ENCODE peak calls at places on chromosomes 2 and 18, in nine cellular contexts. One of them, this sample, is unnamed.

GRCh38 chr2:3492951-3493609 is 26.3 kb downstream of the ADI1 start:
- DNase-seq in ELR: peak
- DNase-seq in ACHN: peak
- DNase-seq in stimulated activated naive B cell treated with anti-CD40 and anti-IgM and Interleukin-4, amounts not matched to agents 10 μg/mL and 1 μg/mL and 100 μg/mL, for 72 hours: no peak
- DNase-seq in NCI-H524 treated with DMSO at 0.1 percent for 48 hours: no peak
- DNase-seq in fibroblast of the conjunctiva: peak
- DNase-seq in AG04450: peak
- DNase-seq in H7: peak
- DNase-seq in spleen: no peak
- DNase-seq in this sample: peak

GRCh38 chr2:105739408-105739807 is 5.3 kb upstream of the NCK2 start:
- DNase-seq in ELR: peak
- DNase-seq in ACHN: no peak
- DNase-seq in stimulated activated naive B cell treated with anti-CD40 and anti-IgM and Interleukin-4, amounts not matched to agents 10 μg/mL and 1 μg/mL and 100 μg/mL, for 72 hours: no peak
- DNase-seq in NCI-H524 treated with DMSO at 0.1 percent for 48 hours: no peak
- DNase-seq in fibroblast of the conjunctiva: no peak
- DNase-seq in AG04450: no peak
- DNase-seq in H7: no peak
- DNase-seq in spleen: no peak
- DNase-seq in this sample: no peak

GRCh38 chr2:33022989-33023731 is 76.4 kb downstream of the LTBP1 start:
- DNase-seq in ELR: peak
- DNase-seq in ACHN: peak
- DNase-seq in stimulated activated naive B cell treated with anti-CD40 and anti-IgM and Interleukin-4, amounts not matched to agents 10 μg/mL and 1 μg/mL and 100 μg/mL, for 72 hours: no peak
- DNase-seq in NCI-H524 treated with DMSO at 0.1 percent for 48 hours: no peak
- DNase-seq in fibroblast of the conjunctiva: peak
- DNase-seq in AG04450: peak
- DNase-seq in H7: no peak
- DNase-seq in spleen: no peak
- DNase-seq in this sample: peak

GRCh38 chr2:84450288-84451227 is 8.5 kb downstream of the SUCLG1 start:
- DNase-seq in ELR: no peak
- DNase-seq in ACHN: no peak
- DNase-seq in stimulated activated naive B cell treated with anti-CD40 and anti-IgM and Interleukin-4, amounts not matched to agents 10 μg/mL and 1 μg/mL and 100 μg/mL, for 72 hours: no peak
- DNase-seq in NCI-H524 treated with DMSO at 0.1 percent for 48 hours: peak
- DNase-seq in fibroblast of the conjunctiva: no peak
- DNase-seq in AG04450: no peak
- DNase-seq in H7: no peak
- DNase-seq in spleen: no peak
- DNase-seq in this sample: no peak

GRCh38 chr2:60316381-60317028 is 236.9 kb downstream of the BCL11A start:
- DNase-seq in ELR: no peak
- DNase-seq in ACHN: no peak
- DNase-seq in stimulated activated naive B cell treated with anti-CD40 and anti-IgM and Interleukin-4, amounts not matched to agents 10 μg/mL and 1 μg/mL and 100 μg/mL, for 72 hours: no peak
- DNase-seq in NCI-H524 treated with DMSO at 0.1 percent for 48 hours: no peak
- DNase-seq in fibroblast of the conjunctiva: no peak
- DNase-seq in AG04450: no peak
- DNase-seq in H7: no peak
- DNase-seq in spleen: no peak
- DNase-seq in this sample: no peak

GRCh38 chr2:85852979-85853498 is 35.8 kb downstream of the ST3GAL5 start:
- DNase-seq in ELR: no peak
- DNase-seq in ACHN: no peak
- DNase-seq in stimulated activated naive B cell treated with anti-CD40 and anti-IgM and Interleukin-4, amounts not matched to agents 10 μg/mL and 1 μg/mL and 100 μg/mL, for 72 hours: peak
- DNase-seq in NCI-H524 treated with DMSO at 0.1 percent for 48 hours: no peak
- DNase-seq in fibroblast of the conjunctiva: no peak
- DNase-seq in AG04450: no peak
- DNase-seq in H7: no peak
- DNase-seq in spleen: peak
- DNase-seq in this sample: no peak

GRCh38 chr2:127563458-127564428 is 28.3 kb downstream of the MYO7B start:
- DNase-seq in ELR: no peak
- DNase-seq in ACHN: no peak
- DNase-seq in stimulated activated naive B cell treated with anti-CD40 and anti-IgM and Interleukin-4, amounts not matched to agents 10 μg/mL and 1 μg/mL and 100 μg/mL, for 72 hours: peak
- DNase-seq in NCI-H524 treated with DMSO at 0.1 percent for 48 hours: no peak
- DNase-seq in fibroblast of the conjunctiva: no peak
- DNase-seq in AG04450: no peak
- DNase-seq in H7: no peak
- DNase-seq in spleen: peak
- DNase-seq in this sample: no peak

GRCh38 chr18:52617931-52618330 is 277.9 kb downstream of the DCC start:
- DNase-seq in ELR: peak
- DNase-seq in ACHN: no peak
- DNase-seq in stimulated activated naive B cell treated with anti-CD40 and anti-IgM and Interleukin-4, amounts not matched to agents 10 μg/mL and 1 μg/mL and 100 μg/mL, for 72 hours: no peak
- DNase-seq in NCI-H524 treated with DMSO at 0.1 percent for 48 hours: no peak
- DNase-seq in fibroblast of the conjunctiva: no peak
- DNase-seq in AG04450: peak
- DNase-seq in H7: no peak
- DNase-seq in spleen: no peak
- DNase-seq in this sample: no peak

GRCh38 chr18:35513181-35513932 is 15.6 kb upstream of the INO80C start:
- DNase-seq in ELR: peak
- DNase-seq in ACHN: no peak
- DNase-seq in stimulated activated naive B cell treated with anti-CD40 and anti-IgM and Interleukin-4, amounts not matched to agents 10 μg/mL and 1 μg/mL and 100 μg/mL, for 72 hours: no peak
- DNase-seq in NCI-H524 treated with DMSO at 0.1 percent for 48 hours: no peak
- DNase-seq in fibroblast of the conjunctiva: peak
- DNase-seq in AG04450: no peak
- DNase-seq in H7: no peak
- DNase-seq in spleen: no peak
- DNase-seq in this sample: peak

GRCh38 chr2:54641988-54642387 is 81.5 kb upstream of the EML6 start:
- DNase-seq in ELR: no peak
- DNase-seq in ACHN: no peak
- DNase-seq in stimulated activated naive B cell treated with anti-CD40 and anti-IgM and Interleukin-4, amounts not matched to agents 10 μg/mL and 1 μg/mL and 100 μg/mL, for 72 hours: no peak
- DNase-seq in NCI-H524 treated with DMSO at 0.1 percent for 48 hours: no peak
- DNase-seq in fibroblast of the conjunctiva: no peak
- DNase-seq in AG04450: no peak
- DNase-seq in H7: no peak
- DNase-seq in spleen: no peak
- DNase-seq in this sample: no peak

GRCh38 chr2:230691005-230691647 is 21.5 kb upstream of the CAB39 start:
- DNase-seq in ELR: peak
- DNase-seq in ACHN: peak
- DNase-seq in stimulated activated naive B cell treated with anti-CD40 and anti-IgM and Interleukin-4, amounts not matched to agents 10 μg/mL and 1 μg/mL and 100 μg/mL, for 72 hours: no peak
- DNase-seq in NCI-H524 treated with DMSO at 0.1 percent for 48 hours: no peak
- DNase-seq in fibroblast of the conjunctiva: no peak
- DNase-seq in AG04450: no peak
- DNase-seq in H7: no peak
- DNase-seq in spleen: no peak
- DNase-seq in this sample: peak

GRCh38 chr2:74304332-74305148 is 38.7 kb downstream of the SLC4A5 start:
- DNase-seq in ELR: no peak
- DNase-seq in ACHN: no peak
- DNase-seq in stimulated activated naive B cell treated with anti-CD40 and anti-IgM and Interleukin-4, amounts not matched to agents 10 μg/mL and 1 μg/mL and 100 μg/mL, for 72 hours: no peak
- DNase-seq in NCI-H524 treated with DMSO at 0.1 percent for 48 hours: no peak
- DNase-seq in fibroblast of the conjunctiva: no peak
- DNase-seq in AG04450: no peak
- DNase-seq in H7: no peak
- DNase-seq in spleen: no peak
- DNase-seq in this sample: no peak

GRCh38 chr2:37585982-37586621 is 85.3 kb downstream of the CDC42EP3 start:
- DNase-seq in ELR: peak
- DNase-seq in ACHN: peak
- DNase-seq in stimulated activated naive B cell treated with anti-CD40 and anti-IgM and Interleukin-4, amounts not matched to agents 10 μg/mL and 1 μg/mL and 100 μg/mL, for 72 hours: no peak
- DNase-seq in NCI-H524 treated with DMSO at 0.1 percent for 48 hours: no peak
- DNase-seq in fibroblast of the conjunctiva: peak
- DNase-seq in AG04450: no peak
- DNase-seq in H7: no peak
- DNase-seq in spleen: no peak
- DNase-seq in this sample: peak

GRCh38 chr2:158754303-158754611 is 40.9 kb upstream of the DAPL1 start:
- DNase-seq in ELR: no peak
- DNase-seq in ACHN: no peak
- DNase-seq in stimulated activated naive B cell treated with anti-CD40 and anti-IgM and Interleukin-4, amounts not matched to agents 10 μg/mL and 1 μg/mL and 100 μg/mL, for 72 hours: no peak
- DNase-seq in NCI-H524 treated with DMSO at 0.1 percent for 48 hours: no peak
- DNase-seq in fibroblast of the conjunctiva: no peak
- DNase-seq in AG04450: no peak
- DNase-seq in H7: no peak
- DNase-seq in spleen: no peak
- DNase-seq in this sample: no peak

GRCh38 chr18:51751901-51752300 is 554.4 kb upstream of the MEX3C start:
- DNase-seq in ELR: no peak
- DNase-seq in ACHN: no peak
- DNase-seq in stimulated activated naive B cell treated with anti-CD40 and anti-IgM and Interleukin-4, amounts not matched to agents 10 μg/mL and 1 μg/mL and 100 μg/mL, for 72 hours: no peak
- DNase-seq in NCI-H524 treated with DMSO at 0.1 percent for 48 hours: no peak
- DNase-seq in fibroblast of the conjunctiva: no peak
- DNase-seq in AG04450: no peak
- DNase-seq in H7: no peak
- DNase-seq in spleen: no peak
- DNase-seq in this sample: no peak

GRCh38 chr2:175025946-175026345 is 20.8 kb upstream of the CHN1 start:
- DNase-seq in ELR: no peak
- DNase-seq in ACHN: no peak
- DNase-seq in stimulated activated naive B cell treated with anti-CD40 and anti-IgM and Interleukin-4, amounts not matched to agents 10 μg/mL and 1 μg/mL and 100 μg/mL, for 72 hours: no peak
- DNase-seq in NCI-H524 treated with DMSO at 0.1 percent for 48 hours: no peak
- DNase-seq in fibroblast of the conjunctiva: no peak
- DNase-seq in AG04450: no peak
- DNase-seq in H7: no peak
- DNase-seq in spleen: no peak
- DNase-seq in this sample: no peak

GRCh38 chr2:10712186-10712809 is 9.1 kb upstream of the ATP6V1C2 start:
- DNase-seq in ELR: no peak
- DNase-seq in ACHN: no peak
- DNase-seq in stimulated activated naive B cell treated with anti-CD40 and anti-IgM and Interleukin-4, amounts not matched to agents 10 μg/mL and 1 μg/mL and 100 μg/mL, for 72 hours: no peak
- DNase-seq in NCI-H524 treated with DMSO at 0.1 percent for 48 hours: no peak
- DNase-seq in fibroblast of the conjunctiva: no peak
- DNase-seq in AG04450: no peak
- DNase-seq in H7: no peak
- DNase-seq in spleen: peak
- DNase-seq in this sample: no peak

GRCh38 chr2:43276962-43277383 is 50.6 kb upstream of the ZFP36L2 start:
- DNase-seq in ELR: peak
- DNase-seq in ACHN: peak
- DNase-seq in stimulated activated naive B cell treated with anti-CD40 and anti-IgM and Interleukin-4, amounts not matched to agents 10 μg/mL and 1 μg/mL and 100 μg/mL, for 72 hours: no peak
- DNase-seq in NCI-H524 treated with DMSO at 0.1 percent for 48 hours: no peak
- DNase-seq in fibroblast of the conjunctiva: no peak
- DNase-seq in AG04450: no peak
- DNase-seq in H7: no peak
- DNase-seq in spleen: no peak
- DNase-seq in this sample: no peak

GRCh38 chr2:219662566-219662965 is 35.1 kb downstream of the SLC4A3 start:
- DNase-seq in ELR: no peak
- DNase-seq in ACHN: no peak
- DNase-seq in stimulated activated naive B cell treated with anti-CD40 and anti-IgM and Interleukin-4, amounts not matched to agents 10 μg/mL and 1 μg/mL and 100 μg/mL, for 72 hours: no peak
- DNase-seq in NCI-H524 treated with DMSO at 0.1 percent for 48 hours: no peak
- DNase-seq in fibroblast of the conjunctiva: no peak
- DNase-seq in AG04450: no peak
- DNase-seq in H7: peak
- DNase-seq in spleen: no peak
- DNase-seq in this sample: no peak

GRCh38 chr2:43515807-43516497 is 79.9 kb downstream of the THADA start:
- DNase-seq in ELR: no peak
- DNase-seq in ACHN: no peak
- DNase-seq in stimulated activated naive B cell treated with anti-CD40 and anti-IgM and Interleukin-4, amounts not matched to agents 10 μg/mL and 1 μg/mL and 100 μg/mL, for 72 hours: no peak
- DNase-seq in NCI-H524 treated with DMSO at 0.1 percent for 48 hours: no peak
- DNase-seq in fibroblast of the conjunctiva: no peak
- DNase-seq in AG04450: no peak
- DNase-seq in H7: no peak
- DNase-seq in spleen: no peak
- DNase-seq in this sample: no peak

GRCh38 chr2:59888015-59888414 is 665.4 kb downstream of the BCL11A start:
- DNase-seq in ELR: no peak
- DNase-seq in ACHN: no peak
- DNase-seq in stimulated activated naive B cell treated with anti-CD40 and anti-IgM and Interleukin-4, amounts not matched to agents 10 μg/mL and 1 μg/mL and 100 μg/mL, for 72 hours: peak
- DNase-seq in NCI-H524 treated with DMSO at 0.1 percent for 48 hours: no peak
- DNase-seq in fibroblast of the conjunctiva: no peak
- DNase-seq in AG04450: no peak
- DNase-seq in H7: peak
- DNase-seq in spleen: no peak
- DNase-seq in this sample: no peak

GRCh38 chr2:9949992-9950520 is 1.4 kb upstream of the GRHL1 start:
- DNase-seq in ELR: no peak
- DNase-seq in ACHN: no peak
- DNase-seq in stimulated activated naive B cell treated with anti-CD40 and anti-IgM and Interleukin-4, amounts not matched to agents 10 μg/mL and 1 μg/mL and 100 μg/mL, for 72 hours: no peak
- DNase-seq in NCI-H524 treated with DMSO at 0.1 percent for 48 hours: no peak
- DNase-seq in fibroblast of the conjunctiva: no peak
- DNase-seq in AG04450: no peak
- DNase-seq in H7: no peak
- DNase-seq in spleen: no peak
- DNase-seq in this sample: no peak

GRCh38 chr2:73516033-73516432 is 126.2 kb downstream of the NAT8 start:
- DNase-seq in ELR: peak
- DNase-seq in ACHN: no peak
- DNase-seq in stimulated activated naive B cell treated with anti-CD40 and anti-IgM and Interleukin-4, amounts not matched to agents 10 μg/mL and 1 μg/mL and 100 μg/mL, for 72 hours: no peak
- DNase-seq in NCI-H524 treated with DMSO at 0.1 percent for 48 hours: no peak
- DNase-seq in fibroblast of the conjunctiva: no peak
- DNase-seq in AG04450: no peak
- DNase-seq in H7: no peak
- DNase-seq in spleen: no peak
- DNase-seq in this sample: no peak

GRCh38 chr2:241857041-241857541 is 1.6 kb downstream of the PDCD1 start:
- DNase-seq in ELR: no peak
- DNase-seq in ACHN: no peak
- DNase-seq in stimulated activated naive B cell treated with anti-CD40 and anti-IgM and Interleukin-4, amounts not matched to agents 10 μg/mL and 1 μg/mL and 100 μg/mL, for 72 hours: no peak
- DNase-seq in NCI-H524 treated with DMSO at 0.1 percent for 48 hours: no peak
- DNase-seq in fibroblast of the conjunctiva: no peak
- DNase-seq in AG04450: no peak
- DNase-seq in H7: peak
- DNase-seq in spleen: peak
- DNase-seq in this sample: no peak

GRCh38 chr2:47056374-47056773 is 98.7 kb downstream of the STPG4 start:
- DNase-seq in ELR: no peak
- DNase-seq in ACHN: no peak
- DNase-seq in stimulated activated naive B cell treated with anti-CD40 and anti-IgM and Interleukin-4, amounts not matched to agents 10 μg/mL and 1 μg/mL and 100 μg/mL, for 72 hours: no peak
- DNase-seq in NCI-H524 treated with DMSO at 0.1 percent for 48 hours: no peak
- DNase-seq in fibroblast of the conjunctiva: peak
- DNase-seq in AG04450: peak
- DNase-seq in H7: peak
- DNase-seq in spleen: no peak
- DNase-seq in this sample: peak

GRCh38 chr2:88843061-88843460 is 151.6 kb downstream of the RPIA start:
- DNase-seq in ELR: no peak
- DNase-seq in ACHN: no peak
- DNase-seq in stimulated activated naive B cell treated with anti-CD40 and anti-IgM and Interleukin-4, amounts not matched to agents 10 μg/mL and 1 μg/mL and 100 μg/mL, for 72 hours: no peak
- DNase-seq in NCI-H524 treated with DMSO at 0.1 percent for 48 hours: no peak
- DNase-seq in fibroblast of the conjunctiva: no peak
- DNase-seq in AG04450: no peak
- DNase-seq in H7: no peak
- DNase-seq in spleen: no peak
- DNase-seq in this sample: no peak

GRCh38 chr18:48800877-48801727 is 149.7 kb downstream of the SMAD7 start:
- DNase-seq in ELR: no peak
- DNase-seq in ACHN: no peak
- DNase-seq in stimulated activated naive B cell treated with anti-CD40 and anti-IgM and Interleukin-4, amounts not matched to agents 10 μg/mL and 1 μg/mL and 100 μg/mL, for 72 hours: peak
- DNase-seq in NCI-H524 treated with DMSO at 0.1 percent for 48 hours: no peak
- DNase-seq in fibroblast of the conjunctiva: no peak
- DNase-seq in AG04450: no peak
- DNase-seq in H7: no peak
- DNase-seq in spleen: peak
- DNase-seq in this sample: peak

GRCh38 chr2:160635488-160635887 is 141.9 kb upstream of the RBMS1 start:
- DNase-seq in ELR: peak
- DNase-seq in ACHN: no peak
- DNase-seq in stimulated activated naive B cell treated with anti-CD40 and anti-IgM and Interleukin-4, amounts not matched to agents 10 μg/mL and 1 μg/mL and 100 μg/mL, for 72 hours: no peak
- DNase-seq in NCI-H524 treated with DMSO at 0.1 percent for 48 hours: no peak
- DNase-seq in fibroblast of the conjunctiva: no peak
- DNase-seq in AG04450: no peak
- DNase-seq in H7: no peak
- DNase-seq in spleen: no peak
- DNase-seq in this sample: no peak